ENCODE peak calls at places on chromosome 4, in eight cellular contexts. L, R, U, V, G, J, C and Y are unnamed samples.

GRCh38 chr4:148315049-148315448 is 127.2 kb downstream of the NR3C2 start:
- DNase-seq in L (no peak), R (no peak), U (peak; percentile 92), V (no peak), G (peak; percentile 30), J (peak; percentile 1), C (no peak), Y (peak; percentile 34)

GRCh38 chr4:10018818-10019438 is 2.4 kb downstream of the SLC2A9 start:
- DNase-seq in L (peak; percentile 94), R (peak; percentile 98), U (peak; percentile 92), V (no peak), G (no peak), J (peak; percentile 93), C (peak; percentile 97), Y (peak; percentile 89)

GRCh38 chr4:156547439-156547838 is 424.2 kb downstream of the PDGFC start:
- DNase-seq in L (no peak), R (no peak), U (peak; percentile 98), V (no peak), G (peak; percentile 60), J (peak; percentile 93), C (no peak), Y (no peak)

GRCh38 chr4:36128689-36129088 is 115.6 kb downstream of the ARAP2 start:
- DNase-seq in L (no peak), R (no peak), U (no peak), V (no peak), G (no peak), J (no peak), C (no peak), Y (no peak)

GRCh38 chr4:137968956-137969709 is 273.0 kb downstream of the SLC7A11 start:
- DNase-seq in L (no peak), R (no peak), U (peak; percentile 75), V (no peak), G (peak; percentile 19), J (peak; percentile 92), C (no peak), Y (no peak)

GRCh38 chr4:26936284-26937065 is 75.8 kb downstream of the STIM2 start:
- DNase-seq in L (no peak), R (peak; percentile 55), U (peak; percentile 49), V (no peak), G (peak; percentile 59), J (no peak), C (no peak), Y (no peak)

GRCh38 chr4:7860600-7861158 is 79.0 kb downstream of the AFAP1 start:
- DNase-seq in L (no peak), R (no peak), U (no peak), V (no peak), G (no peak), J (no peak), C (no peak), Y (no peak)

GRCh38 chr4:78784255-78784654 is 8.1 kb downstream of the BMP2K start:
- DNase-seq in L (no peak), R (no peak), U (peak; percentile 95), V (no peak), G (no peak), J (peak; percentile 89), C (no peak), Y (no peak)

GRCh38 chr4:128031756-128032384 is 29.2 kb upstream of the LARP1B start:
- DNase-seq in L (no peak), R (no peak), U (no peak), V (no peak), G (no peak), J (no peak), C (no peak), Y (no peak)

GRCh38 chr4:148376151-148376550 is 66.1 kb downstream of the NR3C2 start:
- DNase-seq in L (peak; percentile 25), R (peak; percentile 76), U (peak; percentile 64), V (no peak), G (no peak), J (peak; percentile 11), C (no peak), Y (peak; percentile 29)

GRCh38 chr4:16705341-16705740 is 193.1 kb downstream of the LDB2 start:
- DNase-seq in L (no peak), R (no peak), U (no peak), V (no peak), G (no peak), J (no peak), C (no peak), Y (no peak)

GRCh38 chr4:124997124-124997523 is 284.6 kb upstream of the ANKRD50 start:
- DNase-seq in L (no peak), R (no peak), U (no peak), V (no peak), G (no peak), J (no peak), C (no peak), Y (no peak)

GRCh38 chr4:23686169-23686903 is 203.5 kb downstream of the PPARGC1A start:
- DNase-seq in L (no peak), R (no peak), U (no peak), V (no peak), G (no peak), J (no peak), C (no peak), Y (no peak)

GRCh38 chr4:88963817-88964216 is 93.2 kb downstream of the FAM13A start:
- DNase-seq in L (no peak), R (no peak), U (no peak), V (no peak), G (no peak), J (peak; percentile 11), C (no peak), Y (no peak)

GRCh38 chr4:27620886-27621285 is 760.2 kb downstream of the STIM2 start:
- DNase-seq in L (no peak), R (no peak), U (no peak), V (no peak), G (no peak), J (no peak), C (no peak), Y (no peak)

GRCh38 chr4:175071123-175071522 is 153.0 kb downstream of the ADAM29 start:
- DNase-seq in L (no peak), R (no peak), U (no peak), V (no peak), G (no peak), J (no peak), C (no peak), Y (no peak)

GRCh38 chr4:100738388-100739165 is 220.8 kb upstream of the EMCN start:
- DNase-seq in L (no peak), R (no peak), U (peak; percentile 96), V (no peak), G (peak; percentile 6), J (peak; percentile 68), C (peak; percentile 87), Y (no peak)

GRCh38 chr4:127479031-127479622 is 153.6 kb upstream of the INTU start:
- DNase-seq in L (no peak), R (no peak), U (peak; percentile 22), V (no peak), G (peak; percentile 29), J (peak; percentile 54), C (no peak), Y (no peak)

GRCh38 chr4:156756118-156756517 is 215.5 kb downstream of the PDGFC start:
- DNase-seq in L (no peak), R (no peak), U (no peak), V (no peak), G (no peak), J (peak; percentile 55), C (no peak), Y (no peak)

GRCh38 chr4:8553216-8553615 is 27.0 kb upstream of the GPR78 start:
- DNase-seq in L (no peak), R (no peak), U (no peak), V (no peak), G (no peak), J (no peak), C (no peak), Y (no peak)

GRCh38 chr4:71460368-71460767 is 121.5 kb downstream of the SLC4A4 start:
- DNase-seq in L (peak; percentile 25), R (no peak), U (no peak), V (no peak), G (no peak), J (no peak), C (no peak), Y (no peak)

GRCh38 chr4:7206385-7206784 is 14.0 kb downstream of the SORCS2 start:
- DNase-seq in L (no peak), R (no peak), U (peak; percentile 88), V (no peak), G (peak; percentile 35), J (peak; percentile 69), C (no peak), Y (no peak)

GRCh38 chr4:146063143-146063542 is 112.4 kb upstream of the LSM6 start:
- DNase-seq in L (no peak), R (no peak), U (no peak), V (no peak), G (no peak), J (no peak), C (no peak), Y (no peak)

GRCh38 chr4:27888523-27888922 is 1027.9 kb downstream of the STIM2 start:
- DNase-seq in L (no peak), R (no peak), U (no peak), V (no peak), G (no peak), J (no peak), C (no peak), Y (no peak)

GRCh38 chr4:43244688-43245382 is 352.3 kb downstream of the GRXCR1 start:
- DNase-seq in L (no peak), R (no peak), U (no peak), V (no peak), G (no peak), J (no peak), C (no peak), Y (no peak)

GRCh38 chr4:4386296-4386735 is 586 bp upstream of the NSG1 start:
- DNase-seq in L (no peak), R (no peak), U (no peak), V (no peak), G (no peak), J (no peak), C (no peak), Y (no peak)

GRCh38 chr4:172758586-172759340 is 409.8 kb upstream of the GALNT7 start:
- DNase-seq in L (no peak), R (no peak), U (peak; percentile 66), V (no peak), G (peak; percentile 2), J (peak; percentile 5), C (no peak), Y (no peak)